ENCODE peak calls at places on chromosomes 5 and 9, in eight cellular contexts. B is cardiac muscle cell, G is aorta, Y is ascending aorta, H is prostate gland, O is HAP-1, N is sigmoid colon, W is transverse colon. K is an unnamed sample.

GRCh38 chr5:137760294-137761019 is 6.3 kb upstream of the HNRNPA0 start:
- DNase-seq in B (no peak), W (no peak), H (no peak), Y (no peak), O (no peak), N (no peak), G (no peak), K (no peak)

GRCh38 chr9:33800886-33801285 is 5.5 kb downstream of the PRSS3 start:
- DNase-seq in H (no peak), B (no peak), N (no peak), O (no peak), Y (no peak), G (no peak), W (no peak), K (no peak)

GRCh38 chr5:16413461-16413860 is 52.1 kb downstream of the ZNF622 start:
- DNase-seq in W (no peak), O (no peak), G (no peak), N (no peak), B (no peak), Y (no peak), H (no peak), K (no peak)

GRCh38 chr5:151383011-151383410 is 35.7 kb upstream of the SLC36A2 start:
- DNase-seq in N (no peak), B (no peak), Y (no peak), G (no peak), W (no peak), O (no peak), H (no peak), K (no peak)

GRCh38 chr5:125865166-125865815 is 557.9 kb upstream of the GRAMD2B start:
- DNase-seq in N (no peak), B (no peak), G (no peak), Y (no peak), W (no peak), O (no peak), H (no peak), K (no peak)

GRCh38 chr9:129561594-129562281 is 59.2 kb downstream of the C9orf50 start:
- DNase-seq in O (no peak), N (peak; percentile 81), Y (no peak), H (peak; percentile 24), B (no peak), W (no peak), G (no peak), K (peak; percentile 60)

GRCh38 chr9:127166651-127167524 is 44.5 kb upstream of the ANGPTL2 start:
- DNase-seq in N (peak; percentile 47), Y (no peak), O (no peak), B (no peak), G (peak; percentile 68), W (peak; percentile 26), H (no peak), K (no peak)

GRCh38 chr5:147170603-147171002 is 64.2 kb upstream of the STK32A start:
- DNase-seq in H (no peak), Y (no peak), O (no peak), W (no peak), N (no peak), B (no peak), G (no peak), K (no peak)

GRCh38 chr9:33306037-33306436 is 15.7 kb downstream of the NFX1 start:
- DNase-seq in O (no peak), N (no peak), B (no peak), H (no peak), G (no peak), W (no peak), Y (no peak), K (no peak)

GRCh38 chr9:27499481-27499880 is 24.6 kb upstream of the IFNK start:
- DNase-seq in B (no peak), G (no peak), O (no peak), W (no peak), N (no peak), Y (no peak), H (no peak), K (no peak)

GRCh38 chr5:132215329-132215728 is 12.3 kb downstream of the P4HA2 start:
- DNase-seq in N (peak; percentile 99), O (no peak), W (peak; percentile 80), G (peak; percentile 97), Y (peak; percentile 92), B (no peak), H (peak; percentile 78), K (peak; percentile 81)

GRCh38 chr5:176648467-176649194 is 1.3 kb downstream of the TSPAN17 start:
- DNase-seq in O (no peak), H (no peak), G (no peak), W (no peak), N (no peak), Y (no peak), B (no peak), K (no peak)

GRCh38 chr5:14453486-14453885 is 128.1 kb upstream of the OTULINL start:
- DNase-seq in N (no peak), G (no peak), H (no peak), B (no peak), Y (no peak), W (no peak), O (no peak), K (no peak)

DNA sequence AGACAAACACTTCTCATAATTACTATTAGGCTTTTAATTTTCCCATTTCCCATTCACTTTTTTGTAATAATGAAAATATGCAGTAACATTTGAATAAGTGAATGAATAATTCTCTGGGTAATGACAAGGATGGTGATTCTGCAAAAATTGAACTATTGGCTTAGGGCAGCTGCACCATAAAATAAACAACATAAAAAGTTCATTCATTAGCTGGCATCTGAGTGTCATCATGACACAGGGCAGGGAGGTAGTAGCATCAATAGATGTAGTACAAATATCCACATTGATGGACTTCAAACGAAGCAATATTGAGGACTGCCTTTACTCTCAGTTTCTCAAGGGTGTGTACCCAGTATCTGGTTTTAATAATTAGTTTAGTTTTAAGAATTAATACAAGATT is 4.9 kb downstream of the MEGF10 start:
- DNase-seq in O (no peak), B (no peak), N (no peak), W (no peak), Y (no peak), H (no peak), G (no peak), K (no peak)
- H3K27me3 ChIP-seq in O (peaks cover 5% of the 10 kb centered on the region), B (no peaks in the 10 kb centered on the region), N (peaks cover 12% of the 10 kb centered on the region), W (peaks cover 27% of the 10 kb centered on the region), Y (no peaks in the 10 kb centered on the region), H (no peaks in the 10 kb centered on the region), G (no peaks in the 10 kb centered on the region), K (peaks cover 2% of the 10 kb centered on the region)

GRCh38 chr5:140966293-140967225 is at the start of gene PCDHAC2:
- DNase-seq in H (no peak), G (peak; percentile 81), Y (no peak), W (no peak), B (peak; percentile 80), O (peak; percentile 75), N (peak; percentile 71), K (peak; percentile 53)
- H3K4me3 ChIP-seq in H (peak within 1 kb of the TSS; percentile 38), G (peak within 1 kb of the TSS; percentile 5), Y (peak within 1 kb of the TSS; percentile 72), W (peak within 1 kb of the TSS; percentile 34), B (peak within 1 kb of the TSS; percentile 61), O (peak within 1 kb of the TSS; percentile 39), N (peak within 1 kb of the TSS; percentile 55), K (peak within 1 kb of the TSS; percentile 62)

GRCh38 chr5:181237758-181238385 is 5.8 kb downstream of the RACK1 start:
- DNase-seq in H (no peak), B (no peak), Y (no peak), N (no peak), O (no peak), G (no peak), W (no peak), K (no peak)

GRCh38 chr5:181236954-181237641 is 6.6 kb downstream of the RACK1 start:
- DNase-seq in G (no peak), O (no peak), Y (no peak), H (no peak), N (no peak), B (no peak), W (no peak), K (no peak)

GRCh38 chr5:181236471-181236870 is 7.2 kb downstream of the RACK1 start:
- DNase-seq in W (no peak), B (no peak), O (no peak), G (no peak), N (no peak), H (no peak), Y (no peak), K (no peak)

GRCh38 chr5:181241393-181241975 is 2.2 kb downstream of the RACK1 start:
- DNase-seq in G (peak; percentile 57), N (peak; percentile 50), O (no peak), Y (no peak), W (no peak), H (no peak), B (no peak), K (no peak)

GRCh38 chr5:181239062-181239663 is 4.5 kb downstream of the RACK1 start:
- DNase-seq in G (peak; percentile 39), O (no peak), B (no peak), Y (no peak), N (peak; percentile 57), H (no peak), W (no peak), K (no peak)
- H3K36me3 ChIP-seq in G (peaks cover 26% of the 10 kb centered on the region), O (peaks cover 92% of the 10 kb centered on the region), B (peaks cover 62% of the 10 kb centered on the region), Y (peaks cover 80% of the 10 kb centered on the region), N (peaks cover 73% of the 10 kb centered on the region), H (peaks cover 45% of the 10 kb centered on the region), W (no peaks in the 10 kb centered on the region), K (peaks cover 49% of the 10 kb centered on the region)

GRCh38 chr5:181058321-181058720 is 18.3 kb downstream of the BTNL9 start:
- DNase-seq in N (no peak), G (no peak), Y (no peak), H (no peak), O (no peak), W (no peak), B (no peak), K (no peak)

GRCh38 chr5:181060924-181061323 is 20.9 kb downstream of the BTNL9 start:
- DNase-seq in Y (no peak), G (no peak), O (no peak), B (no peak), H (no peak), N (no peak), W (no peak), K (no peak)

GRCh38 chr5:181060231-181060590 is 20.1 kb downstream of the BTNL9 start:
- DNase-seq in N (no peak), H (no peak), W (no peak), G (no peak), O (no peak), B (no peak), Y (no peak), K (no peak)

GRCh38 chr5:181058786-181059296 is 18.8 kb downstream of the BTNL9 start:
- DNase-seq in G (no peak), W (no peak), Y (no peak), B (no peak), H (no peak), N (no peak), O (no peak), K (no peak)

DNA sequence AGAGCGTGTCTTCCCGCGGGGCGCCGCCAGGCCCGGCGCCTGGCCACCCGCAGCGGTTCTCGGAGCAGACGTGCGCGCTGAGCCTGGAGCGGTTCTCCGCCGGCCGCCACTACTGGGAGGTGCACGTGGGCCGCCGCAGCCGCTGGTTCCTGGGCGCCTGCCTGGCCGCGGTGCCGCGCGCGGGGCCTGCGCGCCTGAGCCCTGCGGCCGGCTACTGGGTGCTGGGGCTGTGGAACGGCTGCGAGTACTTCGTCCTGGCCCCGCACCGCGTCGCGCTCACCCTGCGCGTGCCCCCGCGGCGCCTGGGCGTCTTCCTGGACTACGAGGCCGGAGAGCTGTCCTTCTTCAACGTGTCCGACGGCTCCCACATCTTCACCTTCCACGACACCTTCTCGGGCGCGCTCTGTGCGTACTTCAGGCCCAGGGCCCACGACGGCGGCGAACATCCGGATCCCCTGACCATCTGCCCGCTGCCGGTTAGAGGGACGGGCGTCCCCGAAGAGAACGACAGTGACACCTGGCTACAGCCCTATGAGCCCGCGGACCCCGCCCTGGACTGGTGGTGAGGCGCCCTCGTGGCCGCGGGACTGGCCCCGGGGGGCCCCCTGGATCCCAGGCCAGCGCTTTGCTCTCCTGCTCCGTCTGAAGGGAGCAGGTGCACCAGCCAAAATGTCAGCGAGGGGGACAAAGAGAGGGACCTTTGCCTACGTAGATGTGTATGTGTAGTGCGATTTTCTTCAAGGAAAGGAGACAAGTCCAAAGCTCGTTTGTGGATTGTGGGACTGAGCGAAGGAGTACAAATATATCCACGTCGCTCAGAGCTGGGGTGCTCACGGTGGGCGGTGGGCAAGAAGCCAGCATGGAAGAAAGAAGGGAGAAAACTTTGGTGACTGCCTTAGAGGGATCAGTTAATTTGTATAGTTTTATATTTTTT is 19.5 kb downstream of the BTNL9 start:
- DNase-seq in N (no peak), B (no peak), H (no peak), O (no peak), Y (no peak), W (no peak), G (no peak), K (no peak)
- H3K27me3 ChIP-seq in N (peaks cover 53% of the 10 kb centered on the region), B (peaks cover 57% of the 10 kb centered on the region), H (peaks cover 18% of the 10 kb centered on the region), O (peaks cover 3% of the 10 kb centered on the region), Y (no peaks in the 10 kb centered on the region), W (peaks cover 81% of the 10 kb centered on the region), G (no peaks in the 10 kb centered on the region), K (no peaks in the 10 kb centered on the region)

K was measured in lung.